ENCODE peak calls at places on chromosome 6, in seven cellular contexts. X, O, J, E, B, Q and M are unnamed samples.
A peak's percentile ranks its signal among the peaks of the same experiment; 100 is the strongest.

GRCh38 chr6:106509420-106510089 is 119.7 kb downstream of the RTN4IP1 start:
- DNase-seq in X (no peak), O (no peak), J (no peak), E (no peak), B (peak; percentile 34), Q (no peak), M (no peak)

GRCh38 chr6:163420315-163420667 is 5.8 kb downstream of the QKI start:
- DNase-seq in X (no peak), O (no peak), J (no peak), E (no peak), B (no peak), Q (no peak), M (no peak)

GRCh38 chr6:15504581-15505350 is 158.1 kb downstream of the DTNBP1 start:
- DNase-seq in X (peak; percentile 83), O (peak; percentile 75), J (peak; percentile 97), E (no peak), B (no peak), Q (no peak), M (no peak)

GRCh38 chr6:85124472-85125428 is 325.1 kb upstream of the NT5E start:
- DNase-seq in X (no peak), O (no peak), J (no peak), E (no peak), B (no peak), Q (no peak), M (no peak)

GRCh38 chr6:41599015-41599835 is 39.0 kb upstream of the MDFI start:
- DNase-seq in X (no peak), O (no peak), J (no peak), E (no peak), B (no peak), Q (no peak), M (no peak)

GRCh38 chr6:153059311-153059710 is 56.8 kb upstream of the MTRF1L start:
- DNase-seq in X (no peak), O (no peak), J (no peak), E (no peak), B (no peak), Q (no peak), M (no peak)

GRCh38 chr6:2857580-2858337 is 16.1 kb upstream of the SERPINB1 start:
- DNase-seq in X (peak; percentile 76), O (peak; percentile 58), J (no peak), E (no peak), B (peak; percentile 76), Q (no peak), M (peak; percentile 82)

GRCh38 chr6:156645106-156645505 is 132.1 kb upstream of the ARID1B start:
- DNase-seq in X (no peak), O (no peak), J (no peak), E (no peak), B (no peak), Q (no peak), M (no peak)

GRCh38 chr6:28002181-28002580 is 45.1 kb downstream of the OR2B6 start:
- DNase-seq in X (no peak), O (no peak), J (no peak), E (no peak), B (no peak), Q (no peak), M (no peak)

GRCh38 chr6:123967900-123968299 is 164.2 kb downstream of the NKAIN2 start:
- DNase-seq in X (no peak), O (no peak), J (no peak), E (no peak), B (no peak), Q (no peak), M (no peak)

GRCh38 chr6:108872001-108872974 is 24.1 kb downstream of the ARMC2 start:
- DNase-seq in X (no peak), O (no peak), J (no peak), E (no peak), B (peak; percentile 32), Q (no peak), M (no peak)

GRCh38 chr6:166005846-166006592 is 161.6 kb downstream of the TBXT start:
- DNase-seq in X (peak; percentile 93), O (peak; percentile 66), J (no peak), E (no peak), B (no peak), Q (no peak), M (peak; percentile 72)

GRCh38 chr6:16651871-16652270 is 109.4 kb downstream of the ATXN1 start:
- DNase-seq in X (no peak), O (no peak), J (no peak), E (no peak), B (no peak), Q (no peak), M (no peak)

GRCh38 chr6:150491131-150491795 is 108.4 kb upstream of the PLEKHG1 start:
- DNase-seq in X (no peak), O (no peak), J (no peak), E (no peak), B (no peak), Q (no peak), M (peak; percentile 30)

GRCh38 chr6:149236584-149236983 is 80.9 kb upstream of the TAB2 start:
- DNase-seq in X (no peak), O (no peak), J (no peak), E (no peak), B (no peak), Q (no peak), M (no peak)

GRCh38 chr6:31935829-31936228 is 8.3 kb downstream of the C2 start:
- DNase-seq in X (no peak), O (no peak), J (no peak), E (no peak), B (no peak), Q (no peak), M (no peak)

GRCh38 chr6:43060034-43060754 is 763 bp downstream of the KLC4 start:
- DNase-seq in X (no peak), O (no peak), J (no peak), E (no peak), B (no peak), Q (no peak), M (peak; percentile 55)

GRCh38 chr6:155100087-155100486 is 105.0 kb downstream of the TIAM2 start:
- DNase-seq in X (peak; percentile 47), O (peak; percentile 60), J (no peak), E (no peak), B (no peak), Q (no peak), M (no peak)

GRCh38 chr6:38284772-38285406 is 354.8 kb downstream of the BTBD9 start:
- DNase-seq in X (no peak), O (no peak), J (no peak), E (no peak), B (no peak), Q (no peak), M (no peak)

GRCh38 chr6:12343440-12344162 is 53.4 kb downstream of the EDN1 start:
- DNase-seq in X (no peak), O (no peak), J (no peak), E (no peak), B (no peak), Q (no peak), M (peak; percentile 59)

GRCh38 chr6:45377555-45378323 is at the start of gene SUPT3H:
- DNase-seq in X (peak; percentile 92), O (peak; percentile 94), J (peak; percentile 75), E (peak; percentile 95), B (peak; percentile 88), Q (peak; percentile 99), M (peak; percentile 93)

GRCh38 chr6:94052754-94053153 is 633.4 kb upstream of the EPHA7 start:
- DNase-seq in X (no peak), O (no peak), J (no peak), E (no peak), B (no peak), Q (no peak), M (no peak)

GRCh38 chr6:19472168-19472567 is 365.0 kb upstream of the ID4 start:
- DNase-seq in X (no peak), O (no peak), J (peak; percentile 75), E (no peak), B (no peak), Q (no peak), M (peak; percentile 67)

GRCh38 chr6:8642131-8642530 is 206.8 kb upstream of the SLC35B3 start:
- DNase-seq in X (no peak), O (no peak), J (no peak), E (no peak), B (no peak), Q (no peak), M (no peak)

GRCh38 chr6:88865275-88865674 is 98.1 kb downstream of the RNGTT start:
- DNase-seq in X (no peak), O (no peak), J (no peak), E (no peak), B (no peak), Q (no peak), M (no peak)

GRCh38 chr6:38459291-38459690 is 180.4 kb downstream of the BTBD9 start:
- DNase-seq in X (no peak), O (no peak), J (peak; percentile 23), E (no peak), B (no peak), Q (no peak), M (no peak)

GRCh38 chr6:79861023-79861422 is 86.3 kb downstream of the ELOVL4 start:
- DNase-seq in X (no peak), O (no peak), J (no peak), E (no peak), B (no peak), Q (no peak), M (no peak)
- TF ChIP-seq CTCF in X (no peak), O (no peak), J (no peak), E (no peak), B (no peak), Q (no peak), M (no peak)

DNA sequence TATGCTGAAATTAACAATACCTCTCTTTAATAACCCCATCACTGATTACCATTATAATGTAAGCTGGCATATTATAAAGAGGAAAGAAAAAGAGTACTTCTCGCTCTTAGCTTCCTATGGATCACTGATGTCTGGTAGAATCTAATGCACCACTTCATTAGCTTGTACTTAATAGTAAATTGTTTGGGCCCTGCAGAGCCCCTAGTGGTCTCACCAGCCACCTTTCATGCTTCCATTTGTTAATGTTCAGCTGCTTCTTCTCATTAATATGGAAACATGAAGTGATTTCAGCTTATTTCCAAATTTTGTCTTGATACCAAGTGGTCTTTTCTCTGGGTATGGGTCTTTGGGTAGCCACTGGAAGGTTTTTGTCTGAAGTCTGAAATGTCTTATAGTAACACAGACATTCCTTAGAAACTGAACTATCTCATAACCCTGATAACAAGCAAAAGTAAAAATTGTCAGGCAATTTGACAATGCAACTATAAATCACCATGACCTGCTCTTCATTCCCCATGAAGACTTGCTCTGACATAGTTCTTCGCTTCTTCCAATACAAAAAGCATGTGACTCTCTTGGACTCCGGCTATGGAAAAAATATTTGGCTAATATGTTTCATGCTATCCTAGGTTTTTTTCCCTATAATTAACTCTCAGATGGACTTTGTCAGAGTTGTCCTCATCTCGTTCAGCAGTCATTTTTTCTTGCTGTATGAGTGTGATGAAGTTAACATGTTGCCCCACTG is 395.8 kb upstream of the MARCKS start:
- DNase-seq in X (no peak), O (no peak), J (no peak), E (no peak), B (no peak), Q (no peak), M (no peak)
- TF ChIP-seq CTCF in X (no peak), O (no peak), J (peak; percentile 36), E (peak; percentile 63), B (no peak), Q (no peak), M (no peak)

GRCh38 chr6:14192186-14192788 is 74.7 kb downstream of the CD83 start:
- DNase-seq in X (no peak), O (no peak), J (no peak), E (no peak), B (no peak), Q (no peak), M (no peak)
- TF ChIP-seq CTCF in X (no peak), O (peak; percentile 58), J (no peak), E (no peak), B (no peak), Q (no peak), M (no peak)

GRCh38 chr6:128690063-128690462 is 169.7 kb upstream of the PTPRK start:
- DNase-seq in X (no peak), O (no peak), J (no peak), E (no peak), B (no peak), Q (no peak), M (no peak)

GRCh38 chr6:128686084-128686483 is 165.7 kb upstream of the PTPRK start:
- DNase-seq in X (no peak), O (no peak), J (no peak), E (no peak), B (no peak), Q (no peak), M (no peak)
- TF ChIP-seq CTCF in X (no peak), O (no peak), J (no peak), E (no peak), B (no peak), Q (no peak), M (no peak)